ENCODE peak calls at places on chromosomes 4 and X, in eight cellular contexts. E is AG04450, J is BE2C, F is GM23338, M is cardiac muscle cell, A is upper lobe of left lung, K is foreskin fibroblast, D is lower lobe of right lung. I is an unnamed sample.
A peak's percentile ranks its signal among the peaks of the same experiment; 100 is the strongest.

GRCh38 chr4:176988226-176988625 is 195.5 kb upstream of the VEGFC start:
- DNase-seq in A (no peak), M (peak; percentile 88), K (peak; percentile 95), J (no peak), E (peak; percentile 82), D (no peak), F (no peak), I (peak; percentile 18)

GRCh38 chr4:176534566-176534965 is 214.8 kb downstream of the SPCS3 start:
- DNase-seq in J (no peak), M (peak; percentile 58), D (no peak), E (peak; percentile 59), A (no peak), F (no peak), K (peak; percentile 93), I (peak; percentile 78)

GRCh38 chr4:16969696-16970135 is 71.3 kb upstream of the LDB2 start:
- DNase-seq in E (peak; percentile 36), J (no peak), K (peak; percentile 86), A (no peak), M (peak; percentile 75), F (no peak), D (no peak), I (no peak)

GRCh38 chrX:63475200-63475599 is 124.1 kb upstream of the SPIN4 start:
- DNase-seq in A (no peak), J (no peak), F (peak; percentile 5), D (no peak), K (peak; percentile 1), E (no peak), M (no peak), I (no peak)

GRCh38 chrX:70257599-70258288 is 2.3 kb downstream of the P2RY4 start:
- DNase-seq in E (no peak), D (no peak), K (no peak), A (no peak), M (no peak), J (no peak), F (no peak), I (no peak)

GRCh38 chr4:19982556-19982955 is 269.1 kb upstream of the SLIT2 start:
- DNase-seq in F (no peak), E (no peak), D (no peak), A (no peak), K (peak; percentile 83), J (no peak), M (peak; percentile 62), I (no peak)

GRCh38 chr4:181569553-181569952 is 673.6 kb upstream of the TENM3 start:
- DNase-seq in K (peak; percentile 18), A (no peak), F (peak; percentile 62), M (peak; percentile 68), J (no peak), E (peak; percentile 26), D (no peak), I (peak; percentile 35)

GRCh38 chr4:17787315-17787714 is 5.9 kb upstream of the FAM184B start:
- DNase-seq in E (peak; percentile 18), F (no peak), A (no peak), K (peak; percentile 69), M (no peak), J (no peak), D (no peak), I (no peak)

GRCh38 chrX:123563167-123563566 is 169.7 kb downstream of the THOC2 start:
- DNase-seq in M (no peak), D (no peak), K (no peak), A (no peak), F (no peak), E (no peak), J (no peak), I (no peak)

GRCh38 chr4:53635697-53636483 is 44.6 kb upstream of the LNX1 start:
- DNase-seq in A (no peak), F (no peak), M (no peak), D (no peak), E (no peak), K (no peak), J (no peak), I (no peak)

GRCh38 chrX:63680423-63680822 is 104.6 kb downstream of the ARHGEF9 start:
- DNase-seq in D (no peak), F (no peak), J (no peak), A (peak; percentile 23), K (no peak), M (no peak), E (no peak), I (no peak)

DNA sequence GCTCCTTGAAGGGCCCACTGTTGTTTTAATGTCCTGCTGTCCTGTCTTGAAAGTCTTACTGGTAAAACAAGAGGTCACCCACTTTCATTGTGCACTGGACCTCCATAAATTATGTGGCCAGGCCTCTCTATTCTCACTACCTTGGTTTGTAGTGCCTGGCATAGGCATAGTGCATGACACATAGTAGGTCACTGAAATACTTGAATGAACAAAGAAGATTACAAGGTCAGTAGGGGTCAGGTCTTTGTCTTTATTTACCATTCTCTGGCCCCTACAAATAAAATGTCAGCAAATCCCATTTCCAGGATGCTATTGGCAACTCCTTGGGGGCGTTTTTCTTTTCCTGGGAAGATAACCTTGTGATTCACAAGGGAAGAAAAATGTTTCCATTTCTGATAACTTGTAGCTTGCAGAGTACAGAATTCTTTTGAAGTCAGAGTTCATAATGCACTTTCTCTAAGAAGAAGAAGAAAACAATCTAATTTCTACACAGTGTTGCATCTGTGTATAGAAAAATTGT is 1.4 kb downstream of the PGM2 start:
- DNase-seq in F (no peak), J (no peak), D (no peak), M (peak; percentile 8), K (no peak), A (no peak), E (no peak), I (no peak)
- H3K4me3 ChIP-seq in F (peak overlapping the region; percentile 56), J (peak overlapping the region; percentile 90), D (peak overlapping the region; percentile 90), M (peak overlapping the region; percentile 63), K (peak overlapping the region; percentile 73), A (peak overlapping the region; percentile 89), E (peak overlapping the region; percentile 88), I (peak overlapping the region; percentile 84)

DNA sequence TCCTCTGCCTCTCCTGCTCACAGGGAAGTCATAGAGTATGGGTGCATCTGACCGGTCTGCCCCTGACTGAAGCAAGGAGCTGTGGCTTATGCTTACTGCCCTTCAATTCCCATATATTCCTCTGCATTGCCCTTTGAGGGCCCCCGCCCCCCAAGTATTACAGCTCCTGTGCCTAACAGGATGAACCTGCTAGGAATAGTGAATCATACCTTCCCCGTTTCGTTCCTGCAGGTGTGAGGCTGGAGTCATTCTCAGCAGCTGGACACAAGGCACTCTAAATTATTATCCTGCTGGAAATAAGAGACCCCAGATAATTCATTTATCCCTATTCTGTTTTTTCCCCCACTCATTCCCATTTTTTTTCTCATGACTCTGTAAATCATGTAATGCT is 2.4 kb downstream of the KIT start:
- DNase-seq in F (no peak), A (no peak), M (no peak), D (no peak), K (no peak), E (no peak), J (no peak), I (no peak)
- H3K4me3 ChIP-seq in F (peak overlapping the region; percentile 96), A (no peak overlapping the region), M (no peak overlapping the region), D (no peak overlapping the region), K (peak overlapping the region; percentile 82), E (no peak overlapping the region), J (no peak overlapping the region), I (peak overlapping the region; percentile 75)

GRCh38 chr4:1872918-1873269 is 1.7 kb downstream of the NSD2 start:
- DNase-seq in E (peak; percentile 43), K (peak; percentile 83), J (no peak), A (no peak), D (no peak), M (peak; percentile 37), F (no peak), I (no peak)
- H3K4me3 ChIP-seq in E (peak overlapping the region; percentile 76), K (peak overlapping the region; percentile 65), J (peak overlapping the region; percentile 92), A (peak overlapping the region; percentile 99), D (peak overlapping the region; percentile 68), M (peak overlapping the region; percentile 89), F (peak overlapping the region; percentile 89), I (peak overlapping the region; percentile 74)

GRCh38 chrX:147911192-147912022 is at the start of gene FMR1:
- DNase-seq in D (peak; percentile 95), J (peak; percentile 92), M (peak; percentile 94), F (peak; percentile 91), K (peak; percentile 93), E (peak; percentile 78), A (peak; percentile 93), I (peak; percentile 70)

GRCh38 chrX:147912093-147912801 is 528 bp downstream of the FMR1 start:
- DNase-seq in K (peak; percentile 57), D (peak; percentile 39), F (peak; percentile 49), A (peak; percentile 29), E (no peak), M (peak; percentile 42), J (peak; percentile 13), I (no peak)

GRCh38 chrX:147916375-147916968 is 4.8 kb downstream of the FMR1 start:
- DNase-seq in M (no peak), F (no peak), A (no peak), D (no peak), J (no peak), E (no peak), K (no peak), I (no peak)

GRCh38 chrX:147914609-147915008 is 2.9 kb downstream of the FMR1 start:
- DNase-seq in K (no peak), F (no peak), E (no peak), J (no peak), A (no peak), M (no peak), D (no peak), I (no peak)

GRCh38 chrX:147913570-147913969 is 1.9 kb downstream of the FMR1 start:
- DNase-seq in M (no peak), D (no peak), F (no peak), J (no peak), A (no peak), E (no peak), K (no peak), I (no peak)
- H3K4me3 ChIP-seq in M (peak overlapping the region; percentile 68), D (peak overlapping the region; percentile 70), F (peak overlapping the region; percentile 74), J (peak overlapping the region; percentile 80), A (peak overlapping the region; percentile 74), E (peak overlapping the region; percentile 71), K (peak overlapping the region; percentile 75), I (peak overlapping the region; percentile 76)

GRCh38 chr4:801436-802124 is 24.3 kb downstream of the CPLX1 start:
- DNase-seq in K (no peak), E (no peak), M (no peak), D (peak; percentile 8), J (no peak), A (no peak), F (no peak), I (no peak)
- H3K4me3 ChIP-seq in K (no peak overlapping the region), E (no peak overlapping the region), M (no peak overlapping the region), D (no peak overlapping the region), J (no peak overlapping the region), A (no peak overlapping the region), F (no peak overlapping the region), I (no peak overlapping the region)

DNA sequence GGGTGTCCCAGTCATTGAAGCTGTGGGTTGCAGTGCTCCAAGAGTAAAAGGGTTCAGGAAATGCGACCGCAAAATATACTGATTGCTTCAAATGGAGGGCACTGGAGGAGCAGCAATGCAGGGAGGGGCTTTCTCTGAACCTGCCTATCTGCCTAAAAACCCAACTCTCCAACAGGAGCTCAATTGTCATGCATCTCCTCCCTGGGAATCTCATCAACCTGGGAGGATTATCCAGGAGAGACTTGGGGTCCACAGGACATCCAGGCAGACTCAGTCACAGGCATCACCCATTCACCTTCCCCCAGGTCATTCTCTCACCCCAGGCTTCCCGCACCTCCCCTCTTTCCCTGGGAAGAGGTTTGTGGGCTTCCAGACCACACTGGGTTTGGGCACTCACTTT is 38.2 kb upstream of the TLR3 start:
- DNase-seq in F (no peak), J (no peak), E (no peak), M (no peak), K (no peak), D (no peak), A (no peak), I (no peak)
- H3K4me3 ChIP-seq in F (no peak overlapping the region), J (no peak overlapping the region), E (no peak overlapping the region), M (no peak overlapping the region), K (no peak overlapping the region), D (no peak overlapping the region), A (no peak overlapping the region), I (no peak overlapping the region)

I was measured in astrocyte of the cerebellum.